ENCODE peak calls at places on chromosome 13, in ten cellular contexts. S, J, F, M, X, R, H, Y, W and K are unnamed samples.

GRCh38 chr13:87259479-87260083 is 411.6 kb upstream of the SLITRK5 start:
- DNase-seq in R (peak), W (no peak), S (no peak), M (no peak), X (no peak), Y (no peak), F (no peak), H (no peak), J (peak), K (no peak)

GRCh38 chr13:33139186-33139585 is 123.0 kb downstream of the KL start:
- DNase-seq in X (no peak), Y (no peak), H (peak), F (no peak), W (peak), S (no peak), M (peak), R (no peak), J (peak), K (no peak)

GRCh38 chr13:39840201-39840600 is 184.7 kb downstream of the COG6 start:
- DNase-seq in R (no peak), F (no peak), J (no peak), W (no peak), H (no peak), S (no peak), M (no peak), X (no peak), Y (no peak), K (no peak)

GRCh38 chr13:109162248-109163051 is 533.0 kb downstream of the MYO16 start:
- DNase-seq in J (no peak), X (no peak), H (no peak), R (no peak), M (no peak), S (no peak), F (no peak), Y (no peak), W (no peak), K (no peak)

GRCh38 chr13:80337011-80337688 is 3.8 kb downstream of the SPRY2 start:
- DNase-seq in F (peak), W (no peak), Y (peak), X (no peak), M (no peak), R (no peak), H (peak), S (no peak), J (no peak), K (no peak)

GRCh38 chr13:82298110-82298509 is 1584.2 kb downstream of the SLITRK1 start:
- DNase-seq in H (no peak), F (no peak), R (no peak), S (no peak), W (no peak), Y (no peak), J (no peak), X (no peak), M (no peak), K (no peak)

GRCh38 chr13:60282708-60283107 is 114.3 kb upstream of the TDRD3 start:
- DNase-seq in M (no peak), X (no peak), W (no peak), S (no peak), J (no peak), R (no peak), Y (no peak), F (no peak), H (no peak), K (no peak)

GRCh38 chr13:60765700-60766411 is 368.8 kb downstream of the TDRD3 start:
- DNase-seq in X (no peak), J (no peak), Y (peak), M (no peak), W (no peak), S (no peak), H (no peak), F (no peak), R (no peak), K (no peak)

GRCh38 chr13:29428310-29428991 is 167.0 kb downstream of the SLC7A1 start:
- DNase-seq in H (peak), S (no peak), X (no peak), M (peak), Y (peak), W (no peak), F (peak), R (peak), J (no peak), K (no peak)

GRCh38 chr13:39823063-39823713 is 167.7 kb downstream of the COG6 start:
- DNase-seq in W (no peak), X (no peak), M (no peak), J (no peak), R (no peak), Y (no peak), F (no peak), S (no peak), H (no peak), K (no peak)

GRCh38 chr13:103960011-103960410 is 893.8 kb upstream of the SLC10A2 start:
- DNase-seq in S (no peak), F (no peak), J (no peak), Y (no peak), M (no peak), H (no peak), X (no peak), R (no peak), W (no peak), K (no peak)

DNA sequence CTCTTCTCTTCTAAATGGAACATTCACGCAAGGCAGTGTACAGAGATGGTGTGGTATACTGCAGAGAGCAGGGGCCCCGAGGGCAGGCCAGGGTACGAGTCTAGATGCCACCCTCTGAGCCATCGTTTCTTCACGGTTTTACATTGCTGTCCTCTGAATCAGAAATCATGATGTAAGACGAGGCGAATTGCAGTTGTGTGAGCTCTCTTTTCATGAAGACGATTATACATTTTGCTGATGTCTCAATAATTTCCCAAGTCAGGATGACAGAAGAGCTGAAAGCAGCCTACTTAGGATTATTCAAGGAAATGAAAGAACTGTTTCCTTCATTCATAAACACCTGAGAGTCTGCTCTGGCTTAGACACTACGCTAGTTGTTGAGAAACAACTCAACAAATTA is 93.8 kb upstream of the RNF113B start:
- DNase-seq in Y (no peak), F (no peak), J (no peak), M (no peak), R (no peak), H (no peak), W (no peak), S (no peak), X (no peak), K (no peak)
- H3K27ac ChIP-seq in Y (no peak), F (no peak), J (no peak), M (no peak), R (no peak), H (no peak), W (no peak), S (no peak), X (no peak), K (no peak)

GRCh38 chr13:21672811-21673591 is 2.1 kb downstream of the FGF9 start:
- DNase-seq in J (peak), Y (no peak), R (no peak), S (no peak), H (no peak), F (no peak), X (no peak), W (no peak), M (no peak), K (peak)

GRCh38 chr13:21670883-21671792 is at the start of gene FGF9:
- DNase-seq in J (peak), Y (peak), X (no peak), S (peak), W (peak), R (peak), F (peak), M (peak), H (peak), K (peak)

GRCh38 chr13:21671793-21672680 is 1.2 kb downstream of the FGF9 start:
- DNase-seq in F (no peak), H (no peak), J (peak), W (no peak), X (no peak), S (no peak), M (no peak), Y (no peak), R (no peak), K (no peak)

GRCh38 chr13:21668665-21669599 is 1.9 kb upstream of the FGF9 start:
- DNase-seq in Y (no peak), M (no peak), W (peak), F (peak), H (no peak), S (peak), X (no peak), J (peak), R (no peak), K (peak)

GRCh38 chr13:21670006-21670882 is 629 bp upstream of the FGF9 start:
- DNase-seq in H (peak), S (peak), M (peak), W (peak), Y (no peak), R (no peak), X (no peak), F (peak), J (peak), K (peak)
- TF ChIP-seq CTCF in H (peak), S (peak), M (no peak), W (no peak), Y (no peak), R (no peak), X (no peak), F (no peak), J (no peak), K (no peak)

DNA sequence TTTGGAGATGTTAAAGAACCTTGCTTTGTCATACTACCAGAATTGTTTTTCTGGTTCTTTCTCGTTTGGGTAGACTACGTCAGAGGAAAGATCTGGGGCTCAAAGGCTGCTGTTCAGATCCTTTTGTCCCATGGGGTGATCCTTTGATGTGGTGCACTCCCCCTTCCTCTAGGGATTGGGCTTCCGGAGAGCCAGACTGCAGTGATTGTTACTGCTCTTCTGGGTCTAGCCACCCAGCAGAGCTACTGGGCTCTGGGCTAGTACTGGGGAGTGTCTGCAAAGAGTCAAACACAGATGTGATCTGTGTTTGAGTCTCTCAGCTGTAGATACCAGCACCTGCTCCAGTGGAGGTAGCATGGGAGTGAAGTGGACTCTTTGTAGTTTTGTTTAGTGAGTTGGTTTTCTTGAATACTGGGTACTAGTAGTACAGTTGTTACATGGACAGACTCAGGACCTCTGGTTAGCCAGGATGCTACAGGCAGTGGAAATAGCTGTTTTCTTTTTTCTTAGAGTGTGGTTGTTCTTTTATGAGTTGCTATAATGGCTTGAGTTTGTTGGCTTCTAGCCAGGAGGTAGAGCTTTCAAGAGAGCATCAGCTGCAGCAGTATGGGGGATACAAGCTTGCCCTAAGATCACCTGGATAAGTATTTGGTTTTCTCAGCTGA is 34.4 kb downstream of the DNAJC15 start:
- DNase-seq in S (no peak), R (peak), M (no peak), H (no peak), J (no peak), Y (no peak), F (no peak), X (no peak), W (no peak), K (no peak)
- H3K4me3 ChIP-seq in S (no peak), R (peak), M (peak), H (no peak), J (no peak), Y (no peak), F (no peak), X (no peak), W (no peak), K (no peak)

DNA sequence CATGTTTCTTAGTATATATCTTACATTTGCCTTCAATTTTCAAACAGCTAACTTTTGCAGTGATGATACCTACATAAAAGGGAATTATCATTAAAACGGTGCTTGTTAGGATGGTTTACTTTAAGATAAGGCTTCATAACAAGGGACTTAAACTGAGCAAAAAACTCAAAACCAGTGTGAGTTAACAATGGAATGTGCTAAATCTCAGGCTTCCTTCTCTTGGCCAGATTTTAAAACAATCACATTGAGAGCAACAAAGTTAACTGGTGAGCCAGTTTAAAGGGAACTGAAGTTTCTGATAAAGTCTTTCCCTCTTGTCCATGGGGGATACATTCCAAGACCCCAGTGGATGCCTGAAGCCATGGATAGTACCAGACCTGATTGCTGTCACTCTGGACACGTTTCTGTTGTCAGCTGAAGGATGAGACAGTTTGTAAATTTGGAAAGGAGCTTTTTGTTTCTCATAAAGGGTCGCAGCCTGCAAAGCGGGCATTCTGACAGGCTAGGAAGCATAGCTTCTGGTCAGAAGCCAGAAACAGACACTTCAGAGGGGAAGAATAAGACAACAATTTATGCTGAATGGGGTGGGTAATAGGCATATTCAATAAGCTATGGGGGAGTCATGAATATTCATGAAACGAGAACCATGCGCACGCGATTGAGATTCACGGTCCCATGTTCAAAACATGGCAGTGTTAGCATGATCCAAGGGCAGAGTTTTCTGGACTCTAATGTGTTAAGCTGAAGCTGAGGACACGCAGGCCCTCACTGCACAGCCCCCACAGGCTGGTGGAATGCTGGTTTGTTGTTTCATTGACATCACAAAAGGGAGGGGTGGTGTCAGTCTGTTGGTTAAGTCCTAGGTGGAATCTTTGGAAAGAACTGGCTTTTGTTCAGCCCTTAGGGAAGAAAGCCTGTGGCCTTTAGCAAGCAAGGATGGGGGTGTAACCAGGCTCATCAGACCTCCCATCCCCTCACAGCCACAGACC is 150.6 kb upstream of the RNF113B start:
- DNase-seq in F (no peak), H (no peak), W (no peak), J (no peak), X (no peak), Y (no peak), M (no peak), R (no peak), S (no peak), K (no peak)
- H3K27ac ChIP-seq in F (no peak), H (no peak), W (no peak), J (no peak), X (no peak), Y (no peak), M (no peak), R (no peak), S (no peak), K (no peak)

GRCh38 chr13:48641404-48641803 is 12.3 kb upstream of the CYSLTR2 start:
- DNase-seq in Y (no peak), S (no peak), F (no peak), X (no peak), H (no peak), M (no peak), J (no peak), R (no peak), W (no peak), K (no peak)

GRCh38 chr13:48644141-48644540 is 9.6 kb upstream of the CYSLTR2 start:
- DNase-seq in W (no peak), X (no peak), F (no peak), H (no peak), R (no peak), S (no peak), Y (no peak), M (no peak), J (no peak), K (no peak)

GRCh38 chr13:48644951-48645350 is 8.8 kb upstream of the CYSLTR2 start:
- DNase-seq in X (no peak), J (no peak), Y (no peak), F (no peak), R (no peak), W (no peak), S (no peak), H (no peak), M (no peak), K (no peak)

GRCh38 chr13:48642061-48642460 is 11.7 kb upstream of the CYSLTR2 start:
- DNase-seq in S (no peak), Y (no peak), H (no peak), J (no peak), M (no peak), W (no peak), X (no peak), F (no peak), R (no peak), K (no peak)

DNA sequence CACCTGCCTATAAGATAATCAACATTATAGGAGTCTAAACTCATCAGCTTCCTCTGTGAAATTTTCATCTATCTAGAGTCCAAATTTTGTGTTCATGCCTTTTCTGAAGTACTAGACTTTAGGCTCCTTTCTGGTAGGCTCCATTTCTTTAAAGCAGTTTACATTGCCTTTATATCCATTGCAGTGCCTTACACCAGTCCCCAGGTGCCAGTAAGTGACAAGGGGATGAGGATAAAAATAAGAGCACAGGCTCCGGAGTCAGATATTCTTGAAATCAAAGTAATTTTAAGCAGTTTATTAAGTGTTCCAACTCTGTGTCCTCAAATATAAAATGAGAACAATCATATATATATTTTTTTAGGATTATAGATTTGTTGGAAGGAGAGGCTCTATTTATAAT is 10.6 kb upstream of the CYSLTR2 start:
- DNase-seq in M (no peak), J (no peak), W (no peak), Y (no peak), F (no peak), X (no peak), S (no peak), R (no peak), H (no peak), K (no peak)
- TF ChIP-seq CTCF in M (peak), J (no peak), W (no peak), Y (no peak), F (no peak), X (no peak), S (no peak), R (no peak), H (no peak), K (peak)

GRCh38 chr13:77696863-77697207 is 652 bp upstream of the SLAIN1 start:
- DNase-seq in X (no peak), R (no peak), F (no peak), W (no peak), J (no peak), M (no peak), Y (no peak), H (no peak), S (no peak), K (no peak)
- H3K4me3 ChIP-seq in X (peak), R (no peak), F (peak), W (peak), J (no peak), M (peak), Y (peak), H (peak), S (peak), K (peak)

DNA sequence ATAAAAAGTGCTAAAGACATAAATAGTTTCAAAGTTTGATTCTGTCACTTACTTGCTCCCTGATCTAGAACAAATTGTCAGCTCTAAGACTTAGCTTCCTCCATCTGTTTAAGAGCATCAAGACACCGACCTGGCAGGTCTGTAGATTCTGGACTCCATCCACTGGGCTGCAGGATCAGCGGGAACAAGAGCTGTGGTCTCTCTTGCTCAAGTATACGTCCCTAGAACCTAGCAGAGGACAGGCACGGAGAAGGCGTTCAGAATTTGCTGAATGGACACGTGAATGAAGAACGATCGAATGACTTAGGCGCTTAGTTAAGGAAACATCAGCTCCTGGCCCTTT is 1.1 kb downstream of the DZIP1 start:
- DNase-seq in F (no peak), S (no peak), H (no peak), W (no peak), M (no peak), R (no peak), X (no peak), Y (no peak), J (no peak), K (no peak)
- H3K27ac ChIP-seq in F (peak), S (peak), H (peak), W (peak), M (peak), R (no peak), X (peak), Y (peak), J (no peak), K (no peak)